ENCODE peak calls at places on chromosome 20, in seven cellular contexts. One of them, this sample, is unnamed.

GRCh38 chr20:17624070-17624469 is 54.2 kb downstream of the DSTN start:
- DNase-seq in SW480: no peak
- DNase-seq in stimulated activated CD4-positive, alpha-beta T cell treated with anti-CD3 and anti-CD28 coated beads, Interleukin-1b, Interleukin-23, amount 100 ng/mL, for 48 hours: no peak
- DNase-seq in testis: no peak
- DNase-seq in naive thymus-derived CD4-positive, alpha-beta T cell: no peak
- DNase-seq in hypothalamus: no peak
- DNase-seq in GM19239: no peak
- DNase-seq in this sample: no peak

GRCh38 chr20:21500599-21500998 is 13.3 kb downstream of the NKX2-2 start:
- DNase-seq in SW480: no peak
- DNase-seq in stimulated activated CD4-positive, alpha-beta T cell treated with anti-CD3 and anti-CD28 coated beads, Interleukin-1b, Interleukin-23, amount 100 ng/mL, for 48 hours: no peak
- DNase-seq in testis: no peak
- DNase-seq in naive thymus-derived CD4-positive, alpha-beta T cell: no peak
- DNase-seq in hypothalamus: no peak
- DNase-seq in GM19239: no peak
- DNase-seq in this sample: no peak

GRCh38 chr20:37349517-37350491 is 3.9 kb downstream of the SRC start:
- DNase-seq in SW480: no peak
- DNase-seq in stimulated activated CD4-positive, alpha-beta T cell treated with anti-CD3 and anti-CD28 coated beads, Interleukin-1b, Interleukin-23, amount 100 ng/mL, for 48 hours: no peak
- DNase-seq in testis: no peak
- DNase-seq in naive thymus-derived CD4-positive, alpha-beta T cell: no peak
- DNase-seq in hypothalamus: no peak
- DNase-seq in GM19239: no peak
- DNase-seq in this sample: no peak

GRCh38 chr20:35240914-35241293 is 14.4 kb downstream of the MMP24 start:
- DNase-seq in SW480: no peak
- DNase-seq in stimulated activated CD4-positive, alpha-beta T cell treated with anti-CD3 and anti-CD28 coated beads, Interleukin-1b, Interleukin-23, amount 100 ng/mL, for 48 hours: no peak
- DNase-seq in testis: no peak
- DNase-seq in naive thymus-derived CD4-positive, alpha-beta T cell: no peak
- DNase-seq in hypothalamus: no peak
- DNase-seq in GM19239: no peak
- DNase-seq in this sample: no peak

GRCh38 chr20:10648651-10649050 is 25.1 kb downstream of the JAG1 start:
- DNase-seq in SW480: no peak
- DNase-seq in stimulated activated CD4-positive, alpha-beta T cell treated with anti-CD3 and anti-CD28 coated beads, Interleukin-1b, Interleukin-23, amount 100 ng/mL, for 48 hours: no peak
- DNase-seq in testis: no peak
- DNase-seq in naive thymus-derived CD4-positive, alpha-beta T cell: no peak
- DNase-seq in hypothalamus: no peak
- DNase-seq in GM19239: no peak
- DNase-seq in this sample: no peak

GRCh38 chr20:35632539-35633115 is 17.0 kb downstream of the SPAG4 start:
- DNase-seq in SW480: no peak
- DNase-seq in stimulated activated CD4-positive, alpha-beta T cell treated with anti-CD3 and anti-CD28 coated beads, Interleukin-1b, Interleukin-23, amount 100 ng/mL, for 48 hours: no peak
- DNase-seq in testis: no peak
- DNase-seq in naive thymus-derived CD4-positive, alpha-beta T cell: no peak
- DNase-seq in hypothalamus: no peak
- DNase-seq in GM19239: no peak
- DNase-seq in this sample: no peak

GRCh38 chr20:62822788-62823651 is 6.2 kb downstream of the COL9A3 start:
- DNase-seq in SW480: peak
- DNase-seq in stimulated activated CD4-positive, alpha-beta T cell treated with anti-CD3 and anti-CD28 coated beads, Interleukin-1b, Interleukin-23, amount 100 ng/mL, for 48 hours: peak
- DNase-seq in testis: no peak
- DNase-seq in naive thymus-derived CD4-positive, alpha-beta T cell: no peak
- DNase-seq in hypothalamus: no peak
- DNase-seq in GM19239: peak
- DNase-seq in this sample: peak

GRCh38 chr20:53568351-53568750 is 25.3 kb downstream of the ZNF217 start:
- DNase-seq in SW480: no peak
- DNase-seq in stimulated activated CD4-positive, alpha-beta T cell treated with anti-CD3 and anti-CD28 coated beads, Interleukin-1b, Interleukin-23, amount 100 ng/mL, for 48 hours: no peak
- DNase-seq in testis: no peak
- DNase-seq in naive thymus-derived CD4-positive, alpha-beta T cell: no peak
- DNase-seq in hypothalamus: no peak
- DNase-seq in GM19239: no peak
- DNase-seq in this sample: no peak

GRCh38 chr20:35285806-35286076 is 1.2 kb upstream of the EIF6 start:
- DNase-seq in SW480: no peak
- DNase-seq in stimulated activated CD4-positive, alpha-beta T cell treated with anti-CD3 and anti-CD28 coated beads, Interleukin-1b, Interleukin-23, amount 100 ng/mL, for 48 hours: no peak
- DNase-seq in testis: no peak
- DNase-seq in naive thymus-derived CD4-positive, alpha-beta T cell: no peak
- DNase-seq in hypothalamus: no peak
- DNase-seq in GM19239: no peak
- DNase-seq in this sample: no peak

GRCh38 chr20:17888044-17888443 is 80.5 kb downstream of the SNX5 start:
- DNase-seq in SW480: peak
- DNase-seq in stimulated activated CD4-positive, alpha-beta T cell treated with anti-CD3 and anti-CD28 coated beads, Interleukin-1b, Interleukin-23, amount 100 ng/mL, for 48 hours: no peak
- DNase-seq in testis: no peak
- DNase-seq in naive thymus-derived CD4-positive, alpha-beta T cell: no peak
- DNase-seq in hypothalamus: no peak
- DNase-seq in GM19239: no peak
- DNase-seq in this sample: peak

GRCh38 chr20:33915726-33916331 is 77.9 kb upstream of the RALY start:
- DNase-seq in SW480: peak
- DNase-seq in stimulated activated CD4-positive, alpha-beta T cell treated with anti-CD3 and anti-CD28 coated beads, Interleukin-1b, Interleukin-23, amount 100 ng/mL, for 48 hours: peak
- DNase-seq in testis: peak
- DNase-seq in naive thymus-derived CD4-positive, alpha-beta T cell: peak
- DNase-seq in hypothalamus: no peak
- DNase-seq in GM19239: peak
- DNase-seq in this sample: peak

This sample was measured in A549.